ENCODE peak calls at places on chromosome 5, in five cellular contexts. A, T, G, X and P are unnamed samples. For H3K4me1 and H3K9me3, the result is how much of the 10 kb centered on the place peaks cover.

GRCh38 chr5:120372899-120373298 is 91.2 kb upstream of the PRR16 start:
- DNase-seq in T (no peak), G (no peak), X (no peak), A (no peak), P (no peak)

GRCh38 chr5:173762045-173762444 is 126.1 kb upstream of the CPEB4 start:
- DNase-seq in X (no peak), T (no peak), G (no peak), A (no peak), P (no peak)

GRCh38 chr5:88804444-88804843 is 78.5 kb downstream of the MEF2C start:
- DNase-seq in A (no peak), T (no peak), X (no peak), G (no peak), P (no peak)

GRCh38 chr5:129500101-129500500 is 40.0 kb downstream of the ADAMTS19 start:
- DNase-seq in X (no peak), A (no peak), G (no peak), T (no peak), P (no peak)

GRCh38 chr5:1860021-1860610 is 22.6 kb downstream of the IRX4 start:
- DNase-seq in A (no peak), G (no peak), X (no peak), T (no peak), P (no peak)

GRCh38 chr5:7397935-7398334 is 2.0 kb downstream of the ADCY2 start:
- DNase-seq in G (no peak), T (no peak), A (no peak), X (no peak), P (no peak)

GRCh38 chr5:4363045-4363444 is 767.4 kb downstream of the IRX1 start:
- DNase-seq in A (no peak), G (no peak), T (no peak), X (no peak), P (no peak)

GRCh38 chr5:39209924-39210323 is 9.4 kb downstream of the FYB1 start:
- DNase-seq in X (no peak), G (no peak), A (no peak), T (no peak), P (peak)

GRCh38 chr5:61827445-61827975 is 478.5 kb upstream of the KIF2A start:
- DNase-seq in G (no peak), A (no peak), X (no peak), T (no peak), P (no peak)

GRCh38 chr5:1805736-1806135 is 4.5 kb downstream of the NDUFS6 start:
- DNase-seq in X (no peak), T (no peak), A (no peak), G (no peak), P (no peak)

GRCh38 chr5:1521671-1522600 is 1.8 kb downstream of the LPCAT1 start:
- DNase-seq in A (peak), T (no peak), G (no peak), X (peak), P (peak)

GRCh38 chr5:176647870-176648466 is 684 bp downstream of the TSPAN17 start:
- DNase-seq in X (peak), A (no peak), G (peak), T (peak), P (no peak)

GRCh38 chr5:133246376-133247144 is 194.7 kb downstream of the HSPA4 start:
- DNase-seq in X (peak), G (no peak), T (no peak), A (peak), P (no peak)

GRCh38 chr5:83281658-83282057 is 189.9 kb upstream of the VCAN start:
- DNase-seq in A (peak), X (peak), T (no peak), G (no peak), P (no peak)

DNA sequence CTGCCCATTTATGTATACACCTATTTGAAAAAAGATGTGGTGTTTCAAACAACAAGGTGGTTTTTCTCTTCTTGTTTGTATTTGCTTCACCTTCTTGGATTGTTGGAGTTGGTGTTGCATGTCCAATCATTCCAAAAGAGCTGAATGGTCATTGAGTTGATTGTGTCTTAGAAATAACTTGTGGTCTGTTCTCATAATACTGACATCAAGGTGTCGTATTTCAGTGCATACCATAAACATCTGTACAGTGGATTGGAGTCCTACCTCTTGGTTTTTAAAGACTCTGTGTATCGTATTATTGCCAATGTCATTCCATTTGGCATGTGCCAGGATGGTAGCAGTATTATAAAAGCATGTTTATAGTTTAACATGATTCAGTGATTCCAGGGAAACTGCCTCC is 73.2 kb downstream of the TRIO start:
- DNase-seq in T (no peak), X (peak), A (peak), G (no peak), P (no peak)
- H3K4me1 ChIP-seq in T (under half), X (half or more), A (under half), G (under half), P (under half)

GRCh38 chr5:178555771-178556211 is 34.4 kb downstream of the COL23A1 start:
- DNase-seq in G (no peak), A (no peak), T (no peak), X (no peak), P (no peak)
- H3K9me3 ChIP-seq in G (under half), A (under half), T (under half), X (under half), P (under half)

GRCh38 chr5:179839328-179840256 is 18.9 kb downstream of the SQSTM1 start:
- DNase-seq in A (peak), G (peak), X (no peak), T (no peak), P (no peak)

GRCh38 chr5:179834120-179834519 is 13.4 kb downstream of the SQSTM1 start:
- DNase-seq in A (no peak), G (no peak), T (no peak), X (no peak), P (no peak)

GRCh38 chr5:179837076-179838011 is 16.6 kb downstream of the SQSTM1 start:
- DNase-seq in X (no peak), T (no peak), A (no peak), G (no peak), P (no peak)

GRCh38 chr5:179833709-179834070 is 13.0 kb downstream of the SQSTM1 start:
- DNase-seq in T (no peak), A (no peak), G (no peak), X (no peak), P (no peak)

DNA sequence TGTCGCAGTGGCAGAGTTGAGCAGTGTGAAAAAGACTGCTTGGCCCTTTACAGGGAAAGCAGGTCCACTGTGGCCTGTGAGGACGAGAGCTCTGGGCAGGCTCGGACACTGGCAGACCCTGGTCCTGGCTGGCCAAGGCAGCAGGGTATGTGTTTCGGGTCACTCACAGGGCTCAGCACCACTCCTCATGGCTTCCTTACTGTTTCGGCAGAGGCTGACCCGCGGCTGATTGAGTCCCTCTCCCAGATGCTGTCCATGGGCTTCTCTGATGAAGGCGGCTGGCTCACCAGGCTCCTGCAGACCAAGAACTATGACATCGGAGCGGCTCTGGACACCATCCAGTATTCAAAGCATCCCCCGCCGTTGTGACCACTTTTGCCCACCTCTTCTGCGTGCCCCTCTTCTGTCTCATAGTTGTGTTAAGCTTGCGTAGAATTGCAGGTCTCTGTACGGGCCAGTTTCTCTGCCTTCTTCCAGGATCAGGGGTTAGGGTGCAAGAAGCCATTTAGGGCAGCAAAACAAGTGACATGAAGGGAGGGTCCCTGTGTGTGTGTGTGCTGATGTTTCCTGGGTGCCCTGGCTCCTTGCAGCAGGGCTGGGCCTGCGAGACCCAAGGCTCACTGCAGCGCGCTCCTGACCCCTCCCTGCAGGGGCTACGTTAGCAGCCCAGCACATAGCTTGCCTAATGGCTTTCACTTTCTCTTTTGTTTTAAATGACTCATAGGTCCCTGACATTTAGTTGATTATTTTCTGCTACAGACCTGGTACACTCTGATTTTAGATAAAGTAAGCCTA is 15.7 kb downstream of the SQSTM1 start:
- DNase-seq in A (peak), G (no peak), X (no peak), T (no peak), P (peak)
- TF ChIP-seq CTCF in A (peak), G (no peak), X (no peak), T (no peak), P (no peak)

DNA sequence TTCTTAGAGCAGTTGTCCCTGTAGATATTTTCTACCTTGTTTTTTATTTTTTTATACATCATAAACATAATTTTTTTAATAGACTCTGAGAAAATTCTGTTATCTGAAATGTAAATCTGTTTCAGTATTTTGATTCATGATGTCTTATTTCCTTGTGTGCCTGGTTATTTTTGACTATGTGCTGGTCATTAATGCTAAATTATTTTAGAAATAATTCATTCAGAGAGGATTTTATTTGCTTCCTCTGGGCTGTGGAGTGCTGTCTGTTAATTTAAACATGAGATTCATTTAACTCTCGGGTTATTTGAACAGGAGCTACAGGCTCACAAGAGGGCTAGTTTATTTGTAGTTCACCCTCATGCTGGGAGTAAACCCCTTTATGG is 124.3 kb upstream of the PITX1 start:
- DNase-seq in T (no peak), X (no peak), A (no peak), G (no peak), P (no peak)
- H3K4me1 ChIP-seq in T (under half), X (under half), A (under half), G (under half), P (under half)

GRCh38 chr5:2902186-2902585 is 150.7 kb upstream of the IRX2 start:
- DNase-seq in T (no peak), X (no peak), G (no peak), A (no peak), P (no peak)
- H3K9me3 ChIP-seq in T (under half), X (under half), G (under half), A (half or more), P (under half)

DNA sequence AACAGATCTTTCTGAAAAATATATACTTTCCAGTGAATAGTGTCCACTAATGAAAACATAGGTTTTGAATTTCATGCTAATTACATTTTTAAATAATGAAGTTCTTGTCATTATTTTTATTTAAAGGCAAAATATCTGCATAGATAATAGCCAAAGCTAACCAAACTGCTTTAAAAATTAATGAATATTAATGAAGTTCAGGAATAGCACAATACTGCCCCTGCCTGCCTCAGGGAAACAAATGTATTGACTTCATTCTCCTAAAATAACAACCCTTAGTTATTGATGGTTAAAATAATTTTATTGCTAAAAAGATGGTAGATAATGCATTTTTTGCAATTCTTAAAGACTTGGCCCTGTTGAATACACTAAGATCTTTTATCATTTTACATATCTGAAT is 103.6 kb upstream of the SSBP2 start:
- DNase-seq in A (no peak), X (no peak), G (no peak), T (no peak), P (no peak)
- TF ChIP-seq CTCF in A (no peak), X (peak), G (no peak), T (peak), P (no peak)

GRCh38 chr5:172648008-172648359 is 6.9 kb downstream of the NEURL1B start:
- DNase-seq in A (no peak), T (no peak), X (no peak), G (no peak), P (no peak)
- H3K4me1 ChIP-seq in A (under half), T (under half), X (under half), G (under half), P (under half)

DNA sequence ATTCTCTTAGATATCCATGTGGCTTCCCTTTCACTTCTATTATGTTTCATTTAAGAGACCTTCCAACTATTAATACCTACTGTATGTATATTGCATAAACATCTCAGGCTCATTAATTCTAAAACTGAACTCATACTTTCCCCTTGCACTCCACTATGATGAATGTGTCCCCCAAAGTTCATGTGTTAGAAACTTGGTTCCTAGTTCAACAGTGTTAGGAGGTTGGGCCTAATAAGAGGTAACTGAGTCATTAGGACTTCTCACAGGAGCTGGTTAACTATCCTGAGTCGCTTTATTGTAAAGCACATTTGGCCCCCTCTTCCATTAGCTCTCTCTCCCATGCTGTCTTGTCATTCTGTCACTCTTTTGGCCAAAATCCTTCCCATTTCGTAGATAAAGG is 22.0 kb downstream of the ANKHD1 start:
- DNase-seq in X (no peak), T (no peak), G (no peak), A (no peak), P (no peak)
- H3K9me3 ChIP-seq in X (under half), T (under half), G (under half), A (under half), P (under half)